ENCODE peak calls at places on chromosomes 11 and 22, in ten cellular contexts. One of them, this sample, is unnamed. For H3K36me3, the result is how much of the 10 kb centered on the place peaks cover.

GRCh38 chr11:416757-417621 is 2.2 kb upstream of the SIGIRR start:
- DNase-seq in GM23248: peak
- DNase-seq in naive thymus-derived CD4-positive, alpha-beta T cell: peak
- DNase-seq in cardiac muscle cell: peak
- DNase-seq in upper lobe of right lung: peak
- DNase-seq in heart left ventricle: peak
- DNase-seq in SJSA1: no peak
- DNase-seq in hepatocyte: peak
- DNase-seq in Karpas-422: no peak
- DNase-seq in MM.1S: no peak
- DNase-seq in this sample: no peak

GRCh38 chr11:62612366-62613274 is at the start of the genes EML3 and ROM1:
- DNase-seq in upper lobe of right lung: peak
- DNase-seq in naive thymus-derived CD4-positive, alpha-beta T cell: peak
- DNase-seq in hepatocyte: peak
- DNase-seq in heart left ventricle: peak
- DNase-seq in MM.1S: peak
- DNase-seq in cardiac muscle cell: peak
- DNase-seq in Karpas-422: peak
- DNase-seq in SJSA1: peak
- DNase-seq in GM23248: peak
- DNase-seq in this sample: peak

GRCh38 chr22:50683086-50683993 is 10.7 kb downstream of the SHANK3 start:
- DNase-seq in SJSA1: no peak
- DNase-seq in cardiac muscle cell: no peak
- DNase-seq in upper lobe of right lung: no peak
- DNase-seq in heart left ventricle: no peak
- DNase-seq in GM23248: no peak
- DNase-seq in Karpas-422: no peak
- DNase-seq in MM.1S: no peak
- DNase-seq in naive thymus-derived CD4-positive, alpha-beta T cell: no peak
- DNase-seq in hepatocyte: peak
- DNase-seq in this sample: no peak

GRCh38 chr11:100328626-100329340 is 358.3 kb upstream of the ARHGAP42 start:
- DNase-seq in heart left ventricle: no peak
- DNase-seq in MM.1S: peak
- DNase-seq in hepatocyte: peak
- DNase-seq in naive thymus-derived CD4-positive, alpha-beta T cell: no peak
- DNase-seq in Karpas-422: no peak
- DNase-seq in upper lobe of right lung: no peak
- DNase-seq in SJSA1: no peak
- DNase-seq in cardiac muscle cell: no peak
- DNase-seq in GM23248: no peak
- DNase-seq in this sample: no peak

GRCh38 chr11:44942029-44942710 is 8.5 kb downstream of the TP53I11 start:
- DNase-seq in hepatocyte: no peak
- DNase-seq in upper lobe of right lung: no peak
- DNase-seq in SJSA1: no peak
- DNase-seq in GM23248: no peak
- DNase-seq in MM.1S: no peak
- DNase-seq in cardiac muscle cell: no peak
- DNase-seq in Karpas-422: no peak
- DNase-seq in naive thymus-derived CD4-positive, alpha-beta T cell: no peak
- DNase-seq in heart left ventricle: no peak
- DNase-seq in this sample: no peak

GRCh38 chr11:68383976-68384501 is 71.6 kb downstream of the LRP5 start:
- DNase-seq in cardiac muscle cell: peak
- DNase-seq in naive thymus-derived CD4-positive, alpha-beta T cell: peak
- DNase-seq in Karpas-422: peak
- DNase-seq in heart left ventricle: peak
- DNase-seq in GM23248: peak
- DNase-seq in hepatocyte: peak
- DNase-seq in SJSA1: peak
- DNase-seq in upper lobe of right lung: no peak
- DNase-seq in MM.1S: peak
- DNase-seq in this sample: peak

GRCh38 chr11:15497366-15497765 is 382.6 kb downstream of the INSC start:
- DNase-seq in heart left ventricle: peak
- DNase-seq in SJSA1: no peak
- DNase-seq in upper lobe of right lung: no peak
- DNase-seq in naive thymus-derived CD4-positive, alpha-beta T cell: no peak
- DNase-seq in cardiac muscle cell: no peak
- DNase-seq in Karpas-422: no peak
- DNase-seq in hepatocyte: peak
- DNase-seq in MM.1S: no peak
- DNase-seq in GM23248: no peak
- DNase-seq in this sample: no peak

GRCh38 chr22:30327864-30328345 is 1.2 kb upstream of the TBC1D10A start:
- DNase-seq in heart left ventricle: no peak
- DNase-seq in GM23248: peak
- DNase-seq in upper lobe of right lung: no peak
- DNase-seq in SJSA1: no peak
- DNase-seq in Karpas-422: no peak
- DNase-seq in cardiac muscle cell: no peak
- DNase-seq in hepatocyte: peak
- DNase-seq in naive thymus-derived CD4-positive, alpha-beta T cell: no peak
- DNase-seq in MM.1S: no peak
- DNase-seq in this sample: no peak

GRCh38 chr11:64638829-64639228 is 47.8 kb downstream of the SLC22A12 start:
- DNase-seq in hepatocyte: no peak
- DNase-seq in MM.1S: no peak
- DNase-seq in heart left ventricle: no peak
- DNase-seq in GM23248: no peak
- DNase-seq in upper lobe of right lung: no peak
- DNase-seq in cardiac muscle cell: no peak
- DNase-seq in SJSA1: no peak
- DNase-seq in Karpas-422: no peak
- DNase-seq in naive thymus-derived CD4-positive, alpha-beta T cell: no peak
- DNase-seq in this sample: no peak

GRCh38 chr11:64639885-64640284 is 48.9 kb downstream of the SLC22A12 start:
- DNase-seq in hepatocyte: no peak
- DNase-seq in heart left ventricle: no peak
- DNase-seq in naive thymus-derived CD4-positive, alpha-beta T cell: no peak
- DNase-seq in SJSA1: no peak
- DNase-seq in MM.1S: no peak
- DNase-seq in Karpas-422: no peak
- DNase-seq in upper lobe of right lung: no peak
- DNase-seq in GM23248: no peak
- DNase-seq in cardiac muscle cell: no peak
- DNase-seq in this sample: no peak

GRCh38 chr11:64638017-64638664 is 47.1 kb downstream of the SLC22A12 start:
- DNase-seq in MM.1S: no peak
- DNase-seq in hepatocyte: peak
- DNase-seq in SJSA1: no peak
- DNase-seq in naive thymus-derived CD4-positive, alpha-beta T cell: no peak
- DNase-seq in cardiac muscle cell: peak
- DNase-seq in Karpas-422: no peak
- DNase-seq in heart left ventricle: no peak
- DNase-seq in GM23248: peak
- DNase-seq in upper lobe of right lung: no peak
- DNase-seq in this sample: no peak

GRCh38 chr11:64633555-64634159 is 42.6 kb downstream of the SLC22A12 start:
- DNase-seq in hepatocyte: no peak
- DNase-seq in naive thymus-derived CD4-positive, alpha-beta T cell: no peak
- DNase-seq in GM23248: no peak
- DNase-seq in cardiac muscle cell: no peak
- DNase-seq in upper lobe of right lung: no peak
- DNase-seq in heart left ventricle: no peak
- DNase-seq in Karpas-422: no peak
- DNase-seq in SJSA1: no peak
- DNase-seq in MM.1S: no peak
- DNase-seq in this sample: no peak

DNA sequence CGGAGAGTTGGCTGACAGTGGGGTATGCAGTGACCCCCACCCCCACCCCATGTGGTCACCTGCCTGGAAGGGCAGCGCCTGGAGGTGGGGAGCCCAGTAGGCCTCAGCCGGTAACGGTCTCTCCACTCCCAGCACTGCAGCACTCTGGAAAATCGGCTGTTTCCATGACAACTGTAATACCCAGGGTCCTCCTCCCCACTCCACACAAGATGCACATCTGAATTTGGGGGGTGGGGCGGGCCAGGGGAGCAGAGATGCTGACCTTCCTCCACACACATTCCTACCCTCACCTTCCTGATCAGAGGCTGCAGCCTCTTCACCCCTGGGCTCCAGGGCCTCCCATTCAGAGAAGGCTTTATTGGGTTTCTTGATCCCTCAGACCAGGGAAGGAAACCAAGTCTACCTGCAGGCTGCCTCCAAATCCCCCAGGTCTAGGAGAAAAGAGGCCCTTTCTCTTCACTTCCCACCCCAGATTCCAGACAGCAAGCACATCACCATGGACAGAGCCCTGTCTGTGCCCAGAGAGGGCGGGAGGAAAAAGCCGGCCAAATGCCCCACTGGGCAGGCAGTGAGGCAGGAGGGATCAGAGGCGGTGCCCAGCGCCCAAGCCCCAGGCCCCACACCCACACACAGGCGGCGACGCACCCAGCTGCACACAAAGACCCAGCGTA is 46.5 kb downstream of the SLC22A12 start:
- DNase-seq in GM23248: peak
- DNase-seq in upper lobe of right lung: no peak
- DNase-seq in SJSA1: no peak
- DNase-seq in heart left ventricle: no peak
- DNase-seq in cardiac muscle cell: no peak
- DNase-seq in MM.1S: no peak
- DNase-seq in hepatocyte: no peak
- DNase-seq in naive thymus-derived CD4-positive, alpha-beta T cell: no peak
- DNase-seq in Karpas-422: no peak
- DNase-seq in this sample: no peak
- H3K4me3 ChIP-seq in GM23248: no peak
- H3K4me3 ChIP-seq in upper lobe of right lung: no peak
- H3K4me3 ChIP-seq in SJSA1: no peak
- H3K4me3 ChIP-seq in heart left ventricle: no peak
- H3K4me3 ChIP-seq in cardiac muscle cell: no peak
- H3K4me3 ChIP-seq in MM.1S: no peak
- H3K4me3 ChIP-seq in hepatocyte: no peak
- H3K4me3 ChIP-seq in naive thymus-derived CD4-positive, alpha-beta T cell: no peak
- H3K4me3 ChIP-seq in Karpas-422: no peak
- H3K4me3 ChIP-seq in this sample: no peak

GRCh38 chr11:74037309-74037708 is 28.4 kb upstream of the UCP3 start:
- DNase-seq in MM.1S: no peak
- DNase-seq in upper lobe of right lung: no peak
- DNase-seq in cardiac muscle cell: no peak
- DNase-seq in SJSA1: no peak
- DNase-seq in GM23248: peak
- DNase-seq in hepatocyte: no peak
- DNase-seq in naive thymus-derived CD4-positive, alpha-beta T cell: no peak
- DNase-seq in Karpas-422: no peak
- DNase-seq in heart left ventricle: no peak
- DNase-seq in this sample: no peak
- H3K36me3 ChIP-seq in MM.1S: under half
- H3K36me3 ChIP-seq in upper lobe of right lung: half or more
- H3K36me3 ChIP-seq in cardiac muscle cell: under half
- H3K36me3 ChIP-seq in SJSA1: under half
- H3K36me3 ChIP-seq in GM23248: under half
- H3K36me3 ChIP-seq in hepatocyte: under half
- H3K36me3 ChIP-seq in naive thymus-derived CD4-positive, alpha-beta T cell: under half
- H3K36me3 ChIP-seq in Karpas-422: under half
- H3K36me3 ChIP-seq in heart left ventricle: half or more
- H3K36me3 ChIP-seq in this sample: half or more

GRCh38 chr22:36371920-36372319 is 15.8 kb downstream of the MYH9 start:
- DNase-seq in MM.1S: no peak
- DNase-seq in upper lobe of right lung: no peak
- DNase-seq in GM23248: no peak
- DNase-seq in SJSA1: no peak
- DNase-seq in naive thymus-derived CD4-positive, alpha-beta T cell: no peak
- DNase-seq in cardiac muscle cell: no peak
- DNase-seq in hepatocyte: peak
- DNase-seq in heart left ventricle: no peak
- DNase-seq in Karpas-422: no peak
- DNase-seq in this sample: no peak
- H3K4me3 ChIP-seq in MM.1S: no peak
- H3K4me3 ChIP-seq in upper lobe of right lung: no peak
- H3K4me3 ChIP-seq in GM23248: no peak
- H3K4me3 ChIP-seq in SJSA1: no peak
- H3K4me3 ChIP-seq in naive thymus-derived CD4-positive, alpha-beta T cell: no peak
- H3K4me3 ChIP-seq in cardiac muscle cell: no peak
- H3K4me3 ChIP-seq in hepatocyte: no peak
- H3K4me3 ChIP-seq in heart left ventricle: no peak
- H3K4me3 ChIP-seq in Karpas-422: no peak
- H3K4me3 ChIP-seq in this sample: peak

GRCh38 chr11:12166299-12167092 is 56.1 kb downstream of the MICAL2 start:
- DNase-seq in upper lobe of right lung: peak
- DNase-seq in Karpas-422: no peak
- DNase-seq in SJSA1: no peak
- DNase-seq in MM.1S: no peak
- DNase-seq in GM23248: no peak
- DNase-seq in naive thymus-derived CD4-positive, alpha-beta T cell: no peak
- DNase-seq in heart left ventricle: no peak
- DNase-seq in hepatocyte: no peak
- DNase-seq in cardiac muscle cell: no peak
- DNase-seq in this sample: no peak

GRCh38 chr11:12165237-12165875 is 55.0 kb downstream of the MICAL2 start:
- DNase-seq in upper lobe of right lung: peak
- DNase-seq in naive thymus-derived CD4-positive, alpha-beta T cell: no peak
- DNase-seq in heart left ventricle: no peak
- DNase-seq in Karpas-422: no peak
- DNase-seq in hepatocyte: no peak
- DNase-seq in SJSA1: no peak
- DNase-seq in GM23248: no peak
- DNase-seq in cardiac muscle cell: no peak
- DNase-seq in MM.1S: no peak
- DNase-seq in this sample: no peak

GRCh38 chr11:12162652-12163051 is 52.3 kb downstream of the MICAL2 start:
- DNase-seq in SJSA1: no peak
- DNase-seq in upper lobe of right lung: no peak
- DNase-seq in hepatocyte: no peak
- DNase-seq in MM.1S: no peak
- DNase-seq in naive thymus-derived CD4-positive, alpha-beta T cell: no peak
- DNase-seq in Karpas-422: no peak
- DNase-seq in GM23248: no peak
- DNase-seq in heart left ventricle: no peak
- DNase-seq in cardiac muscle cell: no peak
- DNase-seq in this sample: no peak

GRCh38 chr11:12163181-12163841 is 52.9 kb downstream of the MICAL2 start:
- DNase-seq in Karpas-422: no peak
- DNase-seq in GM23248: peak
- DNase-seq in heart left ventricle: peak
- DNase-seq in MM.1S: no peak
- DNase-seq in hepatocyte: peak
- DNase-seq in cardiac muscle cell: peak
- DNase-seq in naive thymus-derived CD4-positive, alpha-beta T cell: no peak
- DNase-seq in SJSA1: peak
- DNase-seq in upper lobe of right lung: peak
- DNase-seq in this sample: no peak

DNA sequence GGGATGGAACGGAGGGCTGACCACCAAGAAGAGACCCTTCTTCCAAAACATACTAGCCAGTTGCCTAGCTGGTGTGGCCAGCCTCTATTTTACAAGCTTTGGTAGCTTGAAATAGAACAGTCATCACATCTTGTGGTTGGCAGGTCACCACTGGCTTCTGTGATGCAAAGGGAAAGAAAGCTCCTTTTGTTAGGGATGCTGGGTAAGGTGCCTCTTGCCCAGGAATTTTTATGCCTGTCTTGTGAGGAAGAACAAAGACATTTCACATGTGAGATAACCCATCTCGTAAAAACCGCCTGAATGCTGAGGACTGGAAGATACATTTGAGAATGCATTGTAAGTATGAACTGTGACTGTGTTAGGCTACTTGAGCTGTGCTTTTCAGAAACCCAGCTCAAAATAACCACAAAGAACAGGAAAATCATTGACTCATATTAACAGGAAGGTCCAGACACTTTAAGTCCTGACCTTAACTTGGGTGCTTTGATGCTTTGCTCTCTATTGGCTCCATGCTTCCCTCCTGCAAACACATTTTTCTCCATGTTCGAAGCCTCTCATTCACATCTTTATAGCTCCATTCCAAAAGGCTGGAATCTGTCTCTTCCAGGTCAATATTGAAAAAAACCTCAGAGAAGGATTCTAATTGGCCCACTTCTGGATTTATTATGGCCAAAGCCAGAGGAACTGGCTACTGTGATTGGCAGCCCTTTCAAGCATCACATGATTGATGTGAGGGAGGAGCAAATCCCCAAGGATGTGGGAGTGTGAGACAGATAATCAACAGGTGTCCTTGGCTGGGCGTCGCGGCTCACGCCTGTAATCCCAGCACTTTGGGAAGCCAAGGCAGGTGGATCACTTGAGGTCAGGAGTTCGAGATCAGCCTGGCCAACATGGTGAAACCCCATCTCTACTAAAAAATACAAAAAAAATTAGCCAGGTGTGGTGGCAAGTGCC is 53.9 kb downstream of the MICAL2 start:
- DNase-seq in MM.1S: no peak
- DNase-seq in cardiac muscle cell: peak
- DNase-seq in heart left ventricle: no peak
- DNase-seq in naive thymus-derived CD4-positive, alpha-beta T cell: no peak
- DNase-seq in Karpas-422: no peak
- DNase-seq in SJSA1: peak
- DNase-seq in upper lobe of right lung: peak
- DNase-seq in hepatocyte: peak
- DNase-seq in GM23248: peak
- DNase-seq in this sample: no peak
- H3K36me3 ChIP-seq in MM.1S: under half
- H3K36me3 ChIP-seq in cardiac muscle cell: under half
- H3K36me3 ChIP-seq in heart left ventricle: under half
- H3K36me3 ChIP-seq in naive thymus-derived CD4-positive, alpha-beta T cell: under half
- H3K36me3 ChIP-seq in Karpas-422: under half
- H3K36me3 ChIP-seq in SJSA1: under half
- H3K36me3 ChIP-seq in upper lobe of right lung: under half
- H3K36me3 ChIP-seq in hepatocyte: under half
- H3K36me3 ChIP-seq in GM23248: under half
- H3K36me3 ChIP-seq in this sample: under half

This sample was measured in CD4-positive, CD25-positive, alpha-beta regulatory T cell.